ENCODE peak calls at places on chromosomes 13 and 19, in eight cellular contexts. One of them, this sample, is unnamed.

GRCh38 chr19:38879400-38879751 is 1.3 kb upstream of the RINL start:
- DNase-seq in activated gamma-delta T cell: no peak
- DNase-seq in GDM1: no peak
- DNase-seq in COLO829: no peak
- DNase-seq in transverse colon: no peak
- DNase-seq in stimulated activated CD8-positive, alpha-beta memory T cell treated with anti-CD3 and anti-CD28 coated beads, Interleukin-2, amount 100 ng/mL, for 48 hours: no peak
- DNase-seq in heart left ventricle: no peak
- DNase-seq in T-helper 2 cell: no peak
- DNase-seq in this sample: no peak

GRCh38 chr19:42197375-42197817 is 20.1 kb downstream of the DEDD2 start:
- DNase-seq in activated gamma-delta T cell: no peak
- DNase-seq in GDM1: peak
- DNase-seq in stimulated activated CD8-positive, alpha-beta memory T cell treated with anti-CD3 and anti-CD28 coated beads, Interleukin-2, amount 100 ng/mL, for 48 hours: no peak
- DNase-seq in heart left ventricle: no peak
- DNase-seq in T-helper 2 cell: no peak
- DNase-seq in COLO829: no peak
- DNase-seq in transverse colon: no peak
- DNase-seq in this sample: no peak

GRCh38 chr13:76153239-76153638 is 517.1 kb downstream of the LMO7 start:
- DNase-seq in GDM1: no peak
- DNase-seq in T-helper 2 cell: no peak
- DNase-seq in heart left ventricle: no peak
- DNase-seq in COLO829: no peak
- DNase-seq in stimulated activated CD8-positive, alpha-beta memory T cell treated with anti-CD3 and anti-CD28 coated beads, Interleukin-2, amount 100 ng/mL, for 48 hours: no peak
- DNase-seq in transverse colon: no peak
- DNase-seq in activated gamma-delta T cell: no peak
- DNase-seq in this sample: no peak

GRCh38 chr19:16285769-16286564 is 38.7 kb upstream of the KLF2 start:
- DNase-seq in transverse colon: no peak
- DNase-seq in T-helper 2 cell: no peak
- DNase-seq in activated gamma-delta T cell: no peak
- DNase-seq in GDM1: no peak
- DNase-seq in stimulated activated CD8-positive, alpha-beta memory T cell treated with anti-CD3 and anti-CD28 coated beads, Interleukin-2, amount 100 ng/mL, for 48 hours: no peak
- DNase-seq in COLO829: no peak
- DNase-seq in heart left ventricle: no peak
- DNase-seq in this sample: peak

GRCh38 chr13:26887594-26887993 is 127.0 kb upstream of the GPR12 start:
- DNase-seq in stimulated activated CD8-positive, alpha-beta memory T cell treated with anti-CD3 and anti-CD28 coated beads, Interleukin-2, amount 100 ng/mL, for 48 hours: no peak
- DNase-seq in T-helper 2 cell: no peak
- DNase-seq in COLO829: no peak
- DNase-seq in activated gamma-delta T cell: no peak
- DNase-seq in transverse colon: no peak
- DNase-seq in heart left ventricle: no peak
- DNase-seq in GDM1: no peak
- DNase-seq in this sample: no peak

GRCh38 chr19:2724148-2724557 is 3.0 kb upstream of the DIRAS1 start:
- DNase-seq in activated gamma-delta T cell: no peak
- DNase-seq in heart left ventricle: no peak
- DNase-seq in GDM1: no peak
- DNase-seq in transverse colon: no peak
- DNase-seq in T-helper 2 cell: no peak
- DNase-seq in stimulated activated CD8-positive, alpha-beta memory T cell treated with anti-CD3 and anti-CD28 coated beads, Interleukin-2, amount 100 ng/mL, for 48 hours: no peak
- DNase-seq in COLO829: no peak
- DNase-seq in this sample: no peak

GRCh38 chr13:95002968-95003813 is 290.8 kb upstream of the SOX21 start:
- DNase-seq in activated gamma-delta T cell: peak
- DNase-seq in T-helper 2 cell: no peak
- DNase-seq in transverse colon: no peak
- DNase-seq in heart left ventricle: no peak
- DNase-seq in GDM1: no peak
- DNase-seq in stimulated activated CD8-positive, alpha-beta memory T cell treated with anti-CD3 and anti-CD28 coated beads, Interleukin-2, amount 100 ng/mL, for 48 hours: no peak
- DNase-seq in COLO829: no peak
- DNase-seq in this sample: peak

GRCh38 chr13:51794959-51795358 is 9.0 kb downstream of the DHRS12 start:
- DNase-seq in T-helper 2 cell: no peak
- DNase-seq in transverse colon: no peak
- DNase-seq in COLO829: no peak
- DNase-seq in GDM1: no peak
- DNase-seq in stimulated activated CD8-positive, alpha-beta memory T cell treated with anti-CD3 and anti-CD28 coated beads, Interleukin-2, amount 100 ng/mL, for 48 hours: no peak
- DNase-seq in activated gamma-delta T cell: no peak
- DNase-seq in heart left ventricle: no peak
- DNase-seq in this sample: no peak

GRCh38 chr13:98810746-98811145 is 58.3 kb upstream of the SLC15A1 start:
- DNase-seq in activated gamma-delta T cell: no peak
- DNase-seq in COLO829: no peak
- DNase-seq in stimulated activated CD8-positive, alpha-beta memory T cell treated with anti-CD3 and anti-CD28 coated beads, Interleukin-2, amount 100 ng/mL, for 48 hours: no peak
- DNase-seq in heart left ventricle: no peak
- DNase-seq in T-helper 2 cell: no peak
- DNase-seq in GDM1: no peak
- DNase-seq in transverse colon: no peak
- DNase-seq in this sample: no peak

GRCh38 chr19:27971071-27971470 is 1241.9 kb downstream of the UQCRFS1 start:
- DNase-seq in COLO829: no peak
- DNase-seq in stimulated activated CD8-positive, alpha-beta memory T cell treated with anti-CD3 and anti-CD28 coated beads, Interleukin-2, amount 100 ng/mL, for 48 hours: no peak
- DNase-seq in T-helper 2 cell: no peak
- DNase-seq in transverse colon: no peak
- DNase-seq in heart left ventricle: no peak
- DNase-seq in activated gamma-delta T cell: no peak
- DNase-seq in GDM1: no peak
- DNase-seq in this sample: no peak

GRCh38 chr13:44421853-44422525 is 48.4 kb downstream of the SERP2 start:
- DNase-seq in GDM1: no peak
- DNase-seq in T-helper 2 cell: no peak
- DNase-seq in heart left ventricle: no peak
- DNase-seq in activated gamma-delta T cell: no peak
- DNase-seq in stimulated activated CD8-positive, alpha-beta memory T cell treated with anti-CD3 and anti-CD28 coated beads, Interleukin-2, amount 100 ng/mL, for 48 hours: no peak
- DNase-seq in COLO829: no peak
- DNase-seq in transverse colon: no peak
- DNase-seq in this sample: no peak

GRCh38 chr19:54137913-54138776 is 583 bp downstream of the CNOT3 start:
- DNase-seq in activated gamma-delta T cell: peak
- DNase-seq in transverse colon: peak
- DNase-seq in COLO829: no peak
- DNase-seq in GDM1: no peak
- DNase-seq in stimulated activated CD8-positive, alpha-beta memory T cell treated with anti-CD3 and anti-CD28 coated beads, Interleukin-2, amount 100 ng/mL, for 48 hours: no peak
- DNase-seq in heart left ventricle: no peak
- DNase-seq in T-helper 2 cell: peak
- DNase-seq in this sample: no peak

GRCh38 chr13:106919638-106920037 is 351.7 kb upstream of the ARGLU1 start:
- DNase-seq in transverse colon: no peak
- DNase-seq in T-helper 2 cell: no peak
- DNase-seq in GDM1: no peak
- DNase-seq in heart left ventricle: peak
- DNase-seq in activated gamma-delta T cell: no peak
- DNase-seq in stimulated activated CD8-positive, alpha-beta memory T cell treated with anti-CD3 and anti-CD28 coated beads, Interleukin-2, amount 100 ng/mL, for 48 hours: no peak
- DNase-seq in COLO829: no peak
- DNase-seq in this sample: no peak

GRCh38 chr13:113410472-113411201 is 42.7 kb downstream of the ADPRHL1 start:
- DNase-seq in transverse colon: peak
- DNase-seq in T-helper 2 cell: no peak
- DNase-seq in COLO829: no peak
- DNase-seq in stimulated activated CD8-positive, alpha-beta memory T cell treated with anti-CD3 and anti-CD28 coated beads, Interleukin-2, amount 100 ng/mL, for 48 hours: no peak
- DNase-seq in GDM1: no peak
- DNase-seq in heart left ventricle: peak
- DNase-seq in activated gamma-delta T cell: no peak
- DNase-seq in this sample: peak

GRCh38 chr13:41925014-41925413 is 35.9 kb downstream of the VWA8 start:
- DNase-seq in stimulated activated CD8-positive, alpha-beta memory T cell treated with anti-CD3 and anti-CD28 coated beads, Interleukin-2, amount 100 ng/mL, for 48 hours: no peak
- DNase-seq in transverse colon: no peak
- DNase-seq in activated gamma-delta T cell: no peak
- DNase-seq in COLO829: no peak
- DNase-seq in GDM1: no peak
- DNase-seq in heart left ventricle: no peak
- DNase-seq in T-helper 2 cell: no peak
- DNase-seq in this sample: no peak

GRCh38 chr19:3969435-3970312 is 1.2 kb downstream of the DAPK3 start:
- DNase-seq in COLO829: no peak
- DNase-seq in activated gamma-delta T cell: no peak
- DNase-seq in stimulated activated CD8-positive, alpha-beta memory T cell treated with anti-CD3 and anti-CD28 coated beads, Interleukin-2, amount 100 ng/mL, for 48 hours: no peak
- DNase-seq in T-helper 2 cell: no peak
- DNase-seq in transverse colon: no peak
- DNase-seq in GDM1: no peak
- DNase-seq in heart left ventricle: peak
- DNase-seq in this sample: peak

GRCh38 chr19:3942790-3943409 is 10.0 kb downstream of the NMRK2 start:
- DNase-seq in GDM1: no peak
- DNase-seq in stimulated activated CD8-positive, alpha-beta memory T cell treated with anti-CD3 and anti-CD28 coated beads, Interleukin-2, amount 100 ng/mL, for 48 hours: no peak
- DNase-seq in COLO829: no peak
- DNase-seq in heart left ventricle: peak
- DNase-seq in transverse colon: no peak
- DNase-seq in activated gamma-delta T cell: no peak
- DNase-seq in T-helper 2 cell: no peak
- DNase-seq in this sample: no peak

GRCh38 chr19:37313335-37313627 is 57.6 kb upstream of the ZNF527 start:
- DNase-seq in COLO829: no peak
- DNase-seq in GDM1: no peak
- DNase-seq in T-helper 2 cell: no peak
- DNase-seq in activated gamma-delta T cell: no peak
- DNase-seq in heart left ventricle: no peak
- DNase-seq in stimulated activated CD8-positive, alpha-beta memory T cell treated with anti-CD3 and anti-CD28 coated beads, Interleukin-2, amount 100 ng/mL, for 48 hours: no peak
- DNase-seq in transverse colon: no peak
- DNase-seq in this sample: peak

GRCh38 chr13:26280822-26281221 is 26.9 kb downstream of the CDK8 start:
- DNase-seq in activated gamma-delta T cell: no peak
- DNase-seq in COLO829: no peak
- DNase-seq in heart left ventricle: no peak
- DNase-seq in T-helper 2 cell: no peak
- DNase-seq in transverse colon: no peak
- DNase-seq in GDM1: no peak
- DNase-seq in stimulated activated CD8-positive, alpha-beta memory T cell treated with anti-CD3 and anti-CD28 coated beads, Interleukin-2, amount 100 ng/mL, for 48 hours: no peak
- DNase-seq in this sample: no peak

GRCh38 chr13:32205426-32206096 is 109.6 kb downstream of the ZAR1L start:
- DNase-seq in COLO829: no peak
- DNase-seq in GDM1: no peak
- DNase-seq in activated gamma-delta T cell: no peak
- DNase-seq in stimulated activated CD8-positive, alpha-beta memory T cell treated with anti-CD3 and anti-CD28 coated beads, Interleukin-2, amount 100 ng/mL, for 48 hours: no peak
- DNase-seq in T-helper 2 cell: no peak
- DNase-seq in heart left ventricle: no peak
- DNase-seq in transverse colon: no peak
- DNase-seq in this sample: no peak

GRCh38 chr13:104773775-104774174 is 1707.6 kb upstream of the SLC10A2 start:
- DNase-seq in GDM1: no peak
- DNase-seq in transverse colon: no peak
- DNase-seq in stimulated activated CD8-positive, alpha-beta memory T cell treated with anti-CD3 and anti-CD28 coated beads, Interleukin-2, amount 100 ng/mL, for 48 hours: no peak
- DNase-seq in COLO829: peak
- DNase-seq in activated gamma-delta T cell: no peak
- DNase-seq in T-helper 2 cell: no peak
- DNase-seq in heart left ventricle: no peak
- DNase-seq in this sample: peak

GRCh38 chr13:114059946-114060860 is 72.2 kb downstream of the RASA3 start:
- DNase-seq in transverse colon: no peak
- DNase-seq in heart left ventricle: peak
- DNase-seq in stimulated activated CD8-positive, alpha-beta memory T cell treated with anti-CD3 and anti-CD28 coated beads, Interleukin-2, amount 100 ng/mL, for 48 hours: no peak
- DNase-seq in activated gamma-delta T cell: no peak
- DNase-seq in T-helper 2 cell: no peak
- DNase-seq in GDM1: no peak
- DNase-seq in COLO829: no peak
- DNase-seq in this sample: no peak